ENCODE peak calls at places on chromosome 9, in nine cellular contexts. One of them, this sample, is unnamed.

GRCh38 chr9:34121996-34122395 is 4.5 kb downstream of the DCAF12 start:
- DNase-seq in heart right ventricle: no peak
- DNase-seq in uterus: no peak
- DNase-seq in sigmoid colon: peak; percentile 4
- DNase-seq in RWPE1: no peak
- DNase-seq in transverse colon: no peak
- DNase-seq in stomach: no peak
- DNase-seq in OCI-LY7: no peak
- DNase-seq in SJSA1: no peak
- DNase-seq in this sample: no peak

GRCh38 chr9:87716141-87716540 is 9.8 kb upstream of the CTSL start:
- DNase-seq in sigmoid colon: no peak
- DNase-seq in transverse colon: no peak
- DNase-seq in stomach: no peak
- DNase-seq in heart right ventricle: no peak
- DNase-seq in OCI-LY7: no peak
- DNase-seq in RWPE1: no peak
- DNase-seq in SJSA1: no peak
- DNase-seq in uterus: no peak
- DNase-seq in this sample: no peak

GRCh38 chr9:95005276-95006141 is 279.0 kb downstream of the AOPEP start:
- DNase-seq in heart right ventricle: no peak
- DNase-seq in uterus: no peak
- DNase-seq in RWPE1: peak; percentile 46
- DNase-seq in sigmoid colon: no peak
- DNase-seq in stomach: no peak
- DNase-seq in SJSA1: no peak
- DNase-seq in transverse colon: no peak
- DNase-seq in OCI-LY7: no peak
- DNase-seq in this sample: peak; percentile 32

GRCh38 chr9:83355024-83355444 is 183.2 kb downstream of the FRMD3 start:
- DNase-seq in stomach: no peak
- DNase-seq in transverse colon: no peak
- DNase-seq in uterus: no peak
- DNase-seq in OCI-LY7: no peak
- DNase-seq in RWPE1: no peak
- DNase-seq in SJSA1: no peak
- DNase-seq in sigmoid colon: peak; percentile 73
- DNase-seq in heart right ventricle: peak; percentile 64
- DNase-seq in this sample: no peak

GRCh38 chr9:444528-444927 is 229.9 kb downstream of the DOCK8 start:
- DNase-seq in RWPE1: no peak
- DNase-seq in sigmoid colon: no peak
- DNase-seq in transverse colon: no peak
- DNase-seq in OCI-LY7: no peak
- DNase-seq in SJSA1: no peak
- DNase-seq in uterus: no peak
- DNase-seq in heart right ventricle: no peak
- DNase-seq in stomach: no peak
- DNase-seq in this sample: no peak

GRCh38 chr9:100213730-100214477 is 114.9 kb downstream of the INVS start:
- DNase-seq in RWPE1: no peak
- DNase-seq in SJSA1: no peak
- DNase-seq in heart right ventricle: no peak
- DNase-seq in transverse colon: no peak
- DNase-seq in sigmoid colon: no peak
- DNase-seq in uterus: no peak
- DNase-seq in OCI-LY7: no peak
- DNase-seq in stomach: no peak
- DNase-seq in this sample: peak; percentile 12

GRCh38 chr9:106966481-106966880 is 103.5 kb downstream of the ZNF462 start:
- DNase-seq in uterus: no peak
- DNase-seq in RWPE1: no peak
- DNase-seq in heart right ventricle: no peak
- DNase-seq in sigmoid colon: no peak
- DNase-seq in transverse colon: no peak
- DNase-seq in OCI-LY7: no peak
- DNase-seq in SJSA1: no peak
- DNase-seq in stomach: no peak
- DNase-seq in this sample: no peak

GRCh38 chr9:122348288-122348777 is 22.5 kb upstream of the PTGS1 start:
- DNase-seq in transverse colon: no peak
- DNase-seq in uterus: no peak
- DNase-seq in heart right ventricle: no peak
- DNase-seq in RWPE1: no peak
- DNase-seq in sigmoid colon: peak; percentile 25
- DNase-seq in OCI-LY7: no peak
- DNase-seq in SJSA1: no peak
- DNase-seq in stomach: no peak
- DNase-seq in this sample: no peak

GRCh38 chr9:28782630-28783029 is 1209.3 kb upstream of the C9orf72 start:
- DNase-seq in uterus: no peak
- DNase-seq in stomach: no peak
- DNase-seq in transverse colon: no peak
- DNase-seq in heart right ventricle: no peak
- DNase-seq in SJSA1: no peak
- DNase-seq in sigmoid colon: no peak
- DNase-seq in OCI-LY7: no peak
- DNase-seq in RWPE1: no peak
- DNase-seq in this sample: no peak

DNA sequence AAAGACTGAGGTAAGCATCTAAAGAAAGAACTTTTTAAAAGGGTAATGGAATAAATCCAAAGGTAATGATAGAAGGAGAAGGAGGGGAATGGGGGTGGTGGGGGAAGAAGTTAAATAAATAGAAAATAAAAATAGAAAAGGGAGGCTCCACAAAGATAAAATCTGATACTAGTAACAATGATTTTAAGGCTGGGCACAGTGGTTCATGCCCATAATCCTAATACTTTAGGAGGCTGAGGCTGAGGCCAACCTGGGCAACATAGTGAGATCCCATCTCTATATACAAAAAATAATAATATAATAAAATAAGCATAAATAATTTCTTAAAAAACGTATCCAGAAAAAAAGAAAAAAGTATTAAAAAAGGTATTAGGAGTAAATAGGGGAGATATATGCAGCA is 89.3 kb downstream of the FNBP1 start:
- DNase-seq in heart right ventricle: no peak
- DNase-seq in stomach: no peak
- DNase-seq in uterus: no peak
- DNase-seq in transverse colon: no peak
- DNase-seq in SJSA1: no peak
- DNase-seq in sigmoid colon: no peak
- DNase-seq in OCI-LY7: no peak
- DNase-seq in RWPE1: no peak
- DNase-seq in this sample: no peak
- H3K27ac ChIP-seq in heart right ventricle: no peak overlapping the region
- H3K27ac ChIP-seq in stomach: no peak overlapping the region
- H3K27ac ChIP-seq in uterus: no peak overlapping the region
- H3K27ac ChIP-seq in transverse colon: no peak overlapping the region
- H3K27ac ChIP-seq in SJSA1: no peak overlapping the region
- H3K27ac ChIP-seq in sigmoid colon: no peak overlapping the region
- H3K27ac ChIP-seq in OCI-LY7: no peak overlapping the region
- H3K27ac ChIP-seq in RWPE1: no peak overlapping the region
- H3K27ac ChIP-seq in this sample: no peak overlapping the region

DNA sequence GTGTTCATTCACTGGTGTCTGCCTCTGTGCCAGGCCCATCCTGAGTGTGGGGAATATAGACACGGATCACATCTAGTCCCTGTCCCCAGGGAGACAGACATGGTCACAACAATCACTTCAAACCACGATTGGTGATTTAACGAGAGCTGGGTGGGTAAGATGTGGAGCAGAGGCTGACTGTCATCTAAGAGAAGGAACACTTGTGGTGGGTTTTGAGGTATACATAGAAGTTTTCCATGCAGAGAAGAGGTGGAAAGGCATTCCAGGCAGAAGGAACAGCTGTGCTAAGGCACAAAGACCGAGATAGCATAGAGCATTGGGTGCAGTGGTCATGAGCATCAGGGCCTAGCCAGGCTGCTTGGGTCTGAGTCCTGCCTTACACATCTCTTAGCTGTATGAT is 22.7 kb upstream of the WDR38 start:
- DNase-seq in sigmoid colon: no peak
- DNase-seq in stomach: no peak
- DNase-seq in uterus: no peak
- DNase-seq in RWPE1: no peak
- DNase-seq in transverse colon: no peak
- DNase-seq in OCI-LY7: no peak
- DNase-seq in heart right ventricle: no peak
- DNase-seq in SJSA1: no peak
- DNase-seq in this sample: no peak
- H3K27ac ChIP-seq in sigmoid colon: no peak overlapping the region
- H3K27ac ChIP-seq in stomach: no peak overlapping the region
- H3K27ac ChIP-seq in uterus: no peak overlapping the region
- H3K27ac ChIP-seq in RWPE1: no peak overlapping the region
- H3K27ac ChIP-seq in transverse colon: no peak overlapping the region
- H3K27ac ChIP-seq in OCI-LY7: no peak overlapping the region
- H3K27ac ChIP-seq in heart right ventricle: no peak overlapping the region
- H3K27ac ChIP-seq in SJSA1: no peak overlapping the region
- H3K27ac ChIP-seq in this sample: no peak overlapping the region

DNA sequence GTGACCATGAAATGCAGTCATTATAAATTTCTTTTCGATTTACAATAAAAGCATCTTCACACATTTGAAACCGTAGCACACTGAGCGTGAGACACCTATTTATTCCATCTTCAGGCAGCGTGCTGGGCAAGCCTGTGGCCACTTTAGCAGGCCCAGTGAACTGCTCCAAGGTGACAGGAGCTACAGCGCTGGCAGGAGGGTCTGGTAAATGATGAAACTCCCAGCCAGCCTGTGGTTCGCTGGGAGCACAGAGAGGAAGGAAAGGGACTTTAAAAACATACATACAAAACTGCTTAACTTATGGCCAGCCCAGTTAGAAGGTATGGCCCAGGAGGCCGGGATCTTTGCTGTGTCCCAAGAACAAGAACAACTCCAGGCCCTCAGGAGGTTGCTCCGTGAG is 5.1 kb downstream of the RAPGEF1 start:
- DNase-seq in OCI-LY7: no peak
- DNase-seq in uterus: no peak
- DNase-seq in sigmoid colon: no peak
- DNase-seq in transverse colon: no peak
- DNase-seq in heart right ventricle: no peak
- DNase-seq in stomach: no peak
- DNase-seq in RWPE1: no peak
- DNase-seq in SJSA1: no peak
- DNase-seq in this sample: no peak
- H3K27ac ChIP-seq in OCI-LY7: peak overlapping the region; percentile 100
- H3K27ac ChIP-seq in uterus: no peak overlapping the region
- H3K27ac ChIP-seq in sigmoid colon: peak overlapping the region; percentile 38
- H3K27ac ChIP-seq in transverse colon: peak overlapping the region; percentile 85
- H3K27ac ChIP-seq in heart right ventricle: no peak overlapping the region
- H3K27ac ChIP-seq in stomach: peak overlapping the region; percentile 66
- H3K27ac ChIP-seq in RWPE1: peak overlapping the region; percentile 92
- H3K27ac ChIP-seq in SJSA1: no peak overlapping the region
- H3K27ac ChIP-seq in this sample: peak overlapping the region; percentile 56

GRCh38 chr9:72983512-72984021 is 30.7 kb upstream of the ALDH1A1 start:
- DNase-seq in SJSA1: no peak
- DNase-seq in OCI-LY7: no peak
- DNase-seq in transverse colon: no peak
- DNase-seq in sigmoid colon: no peak
- DNase-seq in RWPE1: no peak
- DNase-seq in heart right ventricle: no peak
- DNase-seq in stomach: no peak
- DNase-seq in uterus: no peak
- DNase-seq in this sample: peak; percentile 91

GRCh38 chr9:72984150-72984947 is 31.5 kb upstream of the ALDH1A1 start:
- DNase-seq in heart right ventricle: no peak
- DNase-seq in uterus: no peak
- DNase-seq in RWPE1: no peak
- DNase-seq in transverse colon: no peak
- DNase-seq in sigmoid colon: no peak
- DNase-seq in OCI-LY7: no peak
- DNase-seq in SJSA1: no peak
- DNase-seq in stomach: no peak
- DNase-seq in this sample: no peak

GRCh38 chr9:72982161-72982799 is 29.4 kb upstream of the ALDH1A1 start:
- DNase-seq in uterus: no peak
- DNase-seq in SJSA1: no peak
- DNase-seq in stomach: no peak
- DNase-seq in OCI-LY7: no peak
- DNase-seq in heart right ventricle: no peak
- DNase-seq in RWPE1: no peak
- DNase-seq in transverse colon: no peak
- DNase-seq in sigmoid colon: no peak
- DNase-seq in this sample: no peak

GRCh38 chr9:72981433-72981832 is 28.6 kb upstream of the ALDH1A1 start:
- DNase-seq in stomach: no peak
- DNase-seq in RWPE1: no peak
- DNase-seq in uterus: no peak
- DNase-seq in OCI-LY7: no peak
- DNase-seq in sigmoid colon: no peak
- DNase-seq in transverse colon: no peak
- DNase-seq in heart right ventricle: no peak
- DNase-seq in SJSA1: no peak
- DNase-seq in this sample: no peak

GRCh38 chr9:72983056-72983455 is 30.2 kb upstream of the ALDH1A1 start:
- DNase-seq in stomach: peak; percentile 37
- DNase-seq in heart right ventricle: no peak
- DNase-seq in OCI-LY7: no peak
- DNase-seq in uterus: no peak
- DNase-seq in RWPE1: no peak
- DNase-seq in SJSA1: no peak
- DNase-seq in sigmoid colon: no peak
- DNase-seq in transverse colon: no peak
- DNase-seq in this sample: peak; percentile 53
- H3K27ac ChIP-seq in stomach: peak overlapping the region; percentile 54
- H3K27ac ChIP-seq in heart right ventricle: no peak overlapping the region
- H3K27ac ChIP-seq in OCI-LY7: no peak overlapping the region
- H3K27ac ChIP-seq in uterus: no peak overlapping the region
- H3K27ac ChIP-seq in RWPE1: no peak overlapping the region
- H3K27ac ChIP-seq in SJSA1: no peak overlapping the region
- H3K27ac ChIP-seq in sigmoid colon: peak overlapping the region; percentile 29
- H3K27ac ChIP-seq in transverse colon: peak overlapping the region; percentile 28
- H3K27ac ChIP-seq in this sample: peak overlapping the region; percentile 48

GRCh38 chr9:96022445-96023031 is 147.0 kb downstream of the ERCC6L2 start:
- DNase-seq in RWPE1: no peak
- DNase-seq in heart right ventricle: peak; percentile 34
- DNase-seq in uterus: no peak
- DNase-seq in stomach: no peak
- DNase-seq in transverse colon: peak; percentile 36
- DNase-seq in SJSA1: no peak
- DNase-seq in sigmoid colon: no peak
- DNase-seq in OCI-LY7: no peak
- DNase-seq in this sample: peak; percentile 36
- H3K27ac ChIP-seq in RWPE1: no peak overlapping the region
- H3K27ac ChIP-seq in heart right ventricle: peak overlapping the region; percentile 70
- H3K27ac ChIP-seq in uterus: no peak overlapping the region
- H3K27ac ChIP-seq in stomach: peak overlapping the region; percentile 84
- H3K27ac ChIP-seq in transverse colon: peak overlapping the region; percentile 83
- H3K27ac ChIP-seq in SJSA1: no peak overlapping the region
- H3K27ac ChIP-seq in sigmoid colon: no peak overlapping the region
- H3K27ac ChIP-seq in OCI-LY7: no peak overlapping the region
- H3K27ac ChIP-seq in this sample: peak overlapping the region; percentile 76